ENCODE peak calls at places on chromosomes 16 and 17, in five cellular contexts. S is mucosa of descending colon; G is GM23338; L is tibial artery; I is CD8-positive, alpha-beta T cell. W is an unnamed sample.

GRCh38 chr16:58510776-58511628 is 4.3 kb upstream of the SETD6 start:
- DNase-seq in G (no peak), S (no peak), L (peak; percentile 64), I (no peak), W (no peak)

GRCh38 chr17:5785343-5785742 is 201.0 kb upstream of the NLRP1 start:
- DNase-seq in S (no peak), I (no peak), L (no peak), G (no peak), W (no peak)

GRCh38 chr16:55695595-55695994 is 39.8 kb downstream of the SLC6A2 start:
- DNase-seq in I (no peak), G (no peak), L (no peak), S (no peak), W (no peak)

GRCh38 chr17:1920948-1921351 is 91.1 kb downstream of the RPA1 start:
- DNase-seq in I (no peak), G (no peak), S (no peak), L (no peak), W (no peak)

GRCh38 chr17:69854381-69854780 is 220.6 kb upstream of the KCNJ16 start:
- DNase-seq in L (no peak), S (no peak), G (no peak), I (no peak), W (no peak)

GRCh38 chr17:77631307-77631706 is 327.2 kb upstream of the TNRC6C start:
- DNase-seq in L (no peak), G (no peak), I (no peak), S (no peak), W (no peak)

GRCh38 chr16:88815227-88815626 is 3.5 kb upstream of the APRT start:
- DNase-seq in G (no peak), I (no peak), S (no peak), L (no peak), W (no peak)

GRCh38 chr16:47492428-47493357 is 31.6 kb downstream of the PHKB start:
- DNase-seq in I (no peak), G (peak; percentile 21), S (peak; percentile 52), L (peak; percentile 92), W (no peak)

GRCh38 chr17:50453901-50454300 is 14.8 kb downstream of the CHAD start:
- DNase-seq in L (no peak), G (no peak), I (no peak), S (no peak), W (no peak)

GRCh38 chr17:49545811-49546545 is 29.7 kb upstream of the NXPH3 start:
- DNase-seq in L (no peak), S (no peak), I (no peak), G (no peak), W (no peak)

GRCh38 chr16:49889725-49890397 is 33.9 kb upstream of the ZNF423 start:
- DNase-seq in L (no peak), G (no peak), I (no peak), S (no peak), W (no peak)

GRCh38 chr17:4566785-4567184 is 6.4 kb upstream of the GGT6 start:
- DNase-seq in I (no peak), G (peak; percentile 94), L (no peak), S (peak; percentile 86), W (no peak)

GRCh38 chr17:7745748-7746470 is 28.4 kb downstream of the DNAH2 start:
- DNase-seq in I (no peak), L (no peak), S (no peak), G (no peak), W (no peak)

GRCh38 chr16:51409001-51409675 is 258.1 kb upstream of the SALL1 start:
- DNase-seq in I (no peak), G (no peak), S (no peak), L (no peak), W (no peak)

GRCh38 chr17:72296456-72296855 is 175.6 kb downstream of the SOX9 start:
- DNase-seq in I (no peak), G (no peak), L (no peak), S (no peak), W (no peak)

GRCh38 chr17:19354123-19354522 is 8.4 kb downstream of the B9D1 start:
- DNase-seq in S (no peak), I (no peak), L (no peak), G (no peak), W (no peak)

GRCh38 chr16:20242568-20243240 is 84.6 kb downstream of the GP2 start:
- DNase-seq in G (no peak), S (no peak), L (no peak), I (no peak), W (no peak)

GRCh38 chr17:73719588-73720071 is 75.4 kb upstream of the SDK2 start:
- DNase-seq in I (no peak), G (peak; percentile 24), S (peak; percentile 25), L (no peak), W (no peak)

GRCh38 chr17:156946-157345 is 19.6 kb downstream of the SCGB1C2 start:
- DNase-seq in S (no peak), I (no peak), L (no peak), G (no peak), W (no peak)

GRCh38 chr16:88941051-88941932 is 35.7 kb downstream of the CBFA2T3 start:
- DNase-seq in I (no peak), L (no peak), S (no peak), G (peak; percentile 44), W (no peak)

GRCh38 chr17:19720631-19721426 is 4.4 kb upstream of the SLC47A2 start:
- DNase-seq in I (no peak), L (no peak), G (no peak), S (peak; percentile 77), W (no peak)

GRCh38 chr17:7747586-7747985 is 30.0 kb downstream of the DNAH2 start:
- DNase-seq in G (no peak), I (no peak), L (no peak), S (no peak), W (no peak)

GRCh38 chr17:1829189-1829578 is 518 bp downstream of the SMYD4 start:
- DNase-seq in S (peak; percentile 58), L (peak; percentile 70), I (no peak), G (peak; percentile 53), W (no peak)

GRCh38 chr16:88298166-88298881 is 84.4 kb upstream of the ZNF469 start:
- DNase-seq in G (no peak), S (no peak), L (peak; percentile 85), I (no peak), W (no peak)

GRCh38 chr16:57892447-57893096 is 78.4 kb downstream of the CNGB1 start:
- DNase-seq in L (no peak), G (no peak), I (no peak), S (peak; percentile 32), W (no peak)

GRCh38 chr16:11094075-11094593 is 149.8 kb downstream of the CLEC16A start:
- DNase-seq in G (no peak), S (no peak), L (no peak), I (no peak), W (no peak)

GRCh38 chr17:61635913-61636432 is 45.0 kb upstream of the NACA2 start:
- DNase-seq in L (no peak), I (peak; percentile 15), G (peak; percentile 76), S (peak; percentile 75), W (peak; percentile 37)

GRCh38 chr17:60155427-60155814 is 5.6 kb downstream of the CA4 start:
- DNase-seq in G (no peak), L (no peak), I (no peak), S (no peak), W (no peak)

GRCh38 chr17:60151355-60151754 is 1.6 kb downstream of the CA4 start:
- DNase-seq in S (no peak), G (peak; percentile 53), I (no peak), L (no peak), W (no peak)

GRCh38 chr17:60154616-60155426 is 5.0 kb downstream of the CA4 start:
- DNase-seq in L (peak; percentile 45), S (no peak), I (no peak), G (peak; percentile 2), W (no peak)

GRCh38 chr17:60155815-60156214 is 6.0 kb downstream of the CA4 start:
- DNase-seq in I (no peak), G (no peak), L (no peak), S (no peak), W (no peak)

GRCh38 chr17:60153606-60154355 is 4.0 kb downstream of the CA4 start:
- DNase-seq in G (peak; percentile 2), S (no peak), I (no peak), L (peak; percentile 21), W (no peak)
- H3K4me3 ChIP-seq in G (no peak overlapping the region), S (no peak overlapping the region), I (no peak overlapping the region), L (no peak overlapping the region), W (no peak overlapping the region)

DNA sequence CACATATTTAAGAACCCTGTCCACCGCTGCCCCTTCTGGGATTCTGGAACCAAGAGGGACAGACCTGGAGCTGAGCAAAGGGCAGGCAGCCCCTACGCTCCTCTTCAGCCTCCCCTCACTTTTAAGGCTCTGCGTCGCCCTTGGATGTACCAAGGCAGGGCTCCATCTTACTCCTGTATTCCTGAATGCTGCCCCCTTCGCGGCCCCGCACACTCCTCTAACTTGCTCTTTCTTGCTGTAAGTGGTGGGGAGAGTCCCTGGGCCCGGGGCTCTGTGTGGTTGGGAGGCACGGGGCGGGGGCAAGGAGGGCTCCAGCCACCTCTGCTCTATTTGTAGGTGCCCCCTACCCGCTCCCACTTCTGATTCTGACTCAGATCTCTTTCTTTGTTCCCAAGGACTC is 1.2 kb downstream of the TNS4 start:
- DNase-seq in L (no peak), G (no peak), I (no peak), S (no peak), W (no peak)
- H3K4me3 ChIP-seq in L (no peak overlapping the region), G (no peak overlapping the region), I (no peak overlapping the region), S (no peak overlapping the region), W (no peak overlapping the region)

GRCh38 chr16:83967838-83968482 is at the start of gene NECAB2:
- DNase-seq in I (no peak), L (no peak), G (peak; percentile 56), S (peak; percentile 43), W (no peak)
- H3K4me3 ChIP-seq in I (no peak within 1 kb of the TSS), L (peak within 1 kb of the TSS; percentile 44), G (peak within 1 kb of the TSS; percentile 68), S (no peak within 1 kb of the TSS), W (no peak within 1 kb of the TSS)

GRCh38 chr17:78933025-78933958 is 8.1 kb upstream of the TIMP2 start:
- DNase-seq in I (no peak), L (peak; percentile 92), S (no peak), G (no peak), W (peak; percentile 16)

GRCh38 chr17:78935419-78936323 is 10.5 kb upstream of the TIMP2 start:
- DNase-seq in L (peak; percentile 87), S (peak; percentile 50), G (no peak), I (no peak), W (no peak)

GRCh38 chr17:78933959-78934568 is 8.9 kb upstream of the TIMP2 start:
- DNase-seq in L (peak; percentile 99), G (peak; percentile 65), I (no peak), S (peak; percentile 86), W (no peak)

GRCh38 chr17:78937561-78937960 is 12.4 kb upstream of the TIMP2 start:
- DNase-seq in S (no peak), G (no peak), I (no peak), L (no peak), W (no peak)

DNA sequence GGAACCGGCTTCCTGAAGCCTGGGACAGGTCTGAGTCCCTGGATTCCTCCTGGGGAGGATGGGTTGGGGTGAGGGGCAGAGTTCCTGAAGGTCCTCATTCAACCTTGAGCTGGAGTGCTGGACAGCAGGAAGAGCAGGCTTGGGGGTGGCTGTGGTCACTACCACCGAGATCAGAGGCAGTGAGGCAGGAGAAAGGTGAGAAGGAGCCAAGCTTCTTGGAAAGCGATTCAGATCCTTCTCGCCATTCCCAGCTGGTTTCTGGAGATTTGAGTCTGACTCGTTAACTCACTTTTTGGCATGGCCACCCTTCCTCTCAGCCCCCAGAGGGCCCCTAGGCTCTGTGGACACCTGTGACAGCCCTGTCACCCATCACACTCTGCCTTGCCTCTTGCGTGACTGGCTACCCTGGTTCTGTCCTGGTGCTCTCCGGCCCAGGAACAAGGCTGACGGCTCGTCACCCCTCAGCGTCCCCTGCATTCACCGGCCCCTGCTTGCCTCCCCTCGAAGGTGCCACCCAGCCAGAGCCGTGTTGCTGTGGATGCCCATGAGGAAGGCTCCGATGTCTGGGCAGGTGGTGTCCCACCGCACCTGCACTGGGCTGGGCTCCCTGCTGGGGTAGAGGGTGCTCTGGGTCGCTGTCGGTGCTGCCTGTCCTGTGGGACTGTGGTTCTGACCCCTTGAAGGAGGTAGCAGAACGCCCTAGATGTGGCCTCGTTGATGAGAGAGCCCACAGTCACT is 9.7 kb upstream of the TIMP2 start:
- DNase-seq in G (no peak), L (no peak), I (no peak), S (no peak), W (no peak)
- H3K4me3 ChIP-seq in G (no peak overlapping the region), L (peak overlapping the region; percentile 45), I (no peak overlapping the region), S (no peak overlapping the region), W (no peak overlapping the region)